ENCODE peak calls at places on chromosomes 12 and 14, in ten cellular contexts. R is psoas muscle; E is progenitor cell of endocrine pancreas; H is stimulated activated CD4-positive, alpha-beta T cell treated with anti-CD3 and anti-CD28 coated beads, Interleukin-4, amount 100 ng/mL, for 4 hours; X is stomach; G is gastrocnemius medialis; K is activated T-cell treated with anti-CD3 and anti-CD28 coated beads, Interleukin-2, amount 50 U/mL, for 72 hours; I is activated T-helper 1 cell treated with anti-CD3 and anti-CD28 coated beads, Interleukin-12 subunit alpha, Interleukin-12 subunit beta, Interleukin-2, Interleukin-4 antibody, amounts not matched to agents 30 ng/mL and 10 ng/mL and 1 ng/mL, durations not matched to agents 14 hours and 24 hours and 36 hours; B is IMR-90; Q is NCI-H2171. T is an unnamed sample.

GRCh38 chr14:56172571-56172971 is 54.4 kb downstream of the PELI2 start:
- DNase-seq in R (no peak), E (no peak), H (no peak), X (no peak), G (no peak), K (no peak), I (no peak), B (peak), Q (no peak), T (no peak)

GRCh38 chr14:43532825-43533416 is 974.2 kb downstream of the FSCB start:
- DNase-seq in R (no peak), E (no peak), H (no peak), X (no peak), G (no peak), K (no peak), I (no peak), B (no peak), Q (no peak), T (no peak)

GRCh38 chr12:112303004-112303403 is 79.2 kb downstream of the HECTD4 start:
- DNase-seq in R (no peak), E (no peak), H (peak), X (no peak), G (no peak), K (peak), I (peak), B (peak), Q (no peak), T (no peak)

GRCh38 chr14:28635387-28635786 is 131.2 kb upstream of the FOXG1 start:
- DNase-seq in R (no peak), E (no peak), H (no peak), X (no peak), G (no peak), K (no peak), I (no peak), B (peak), Q (no peak), T (no peak)

GRCh38 chr14:85959063-85959462 is 429.1 kb downstream of the FLRT2 start:
- DNase-seq in R (no peak), E (no peak), H (no peak), X (no peak), G (no peak), K (no peak), I (no peak), B (no peak), Q (no peak), T (no peak)

GRCh38 chr12:57341275-57341990 is 89.4 kb downstream of the R3HDM2 start:
- DNase-seq in R (no peak), E (no peak), H (no peak), X (no peak), G (no peak), K (no peak), I (no peak), B (peak), Q (no peak), T (no peak)

GRCh38 chr12:117165342-117165741 is 24.9 kb downstream of the FBXO21 start:
- DNase-seq in R (no peak), E (no peak), H (no peak), X (peak), G (no peak), K (no peak), I (no peak), B (no peak), Q (no peak), T (no peak)

GRCh38 chr14:100898935-100899840 is 4.3 kb downstream of the RTL1 start:
- DNase-seq in R (no peak), E (no peak), H (no peak), X (no peak), G (no peak), K (no peak), I (no peak), B (no peak), Q (peak), T (peak)

GRCh38 chr12:116053479-116054195 is 223.9 kb downstream of the MED13L start:
- DNase-seq in R (no peak), E (no peak), H (no peak), X (no peak), G (peak), K (no peak), I (no peak), B (peak), Q (no peak), T (peak)

GRCh38 chr14:53127832-53128231 is 25.3 kb downstream of the DDHD1 start:
- DNase-seq in R (no peak), E (no peak), H (no peak), X (no peak), G (no peak), K (no peak), I (no peak), B (no peak), Q (no peak), T (no peak)

GRCh38 chr14:23403908-23404307 is 4.2 kb downstream of the MYH6 start:
- DNase-seq in R (no peak), E (no peak), H (no peak), X (no peak), G (no peak), K (no peak), I (no peak), B (no peak), Q (no peak), T (no peak)

GRCh38 chr12:41014643-41015020 is 173.5 kb upstream of the PDZRN4 start:
- DNase-seq in R (no peak), E (no peak), H (no peak), X (no peak), G (no peak), K (no peak), I (no peak), B (peak), Q (no peak), T (no peak)

GRCh38 chr12:52186135-52186840 is 5.5 kb downstream of the KRT80 start:
- DNase-seq in R (no peak), E (no peak), H (no peak), X (no peak), G (no peak), K (no peak), I (no peak), B (peak), Q (no peak), T (no peak)

GRCh38 chr12:118608770-118609344 is 232.5 kb downstream of the SUDS3 start:
- DNase-seq in R (no peak), E (no peak), H (no peak), X (no peak), G (no peak), K (no peak), I (no peak), B (no peak), Q (no peak), T (no peak)

GRCh38 chr12:96495841-96496545 is 6.6 kb downstream of the CFAP54 start:
- DNase-seq in R (no peak), E (no peak), H (no peak), X (no peak), G (no peak), K (no peak), I (no peak), B (no peak), Q (no peak), T (no peak)

GRCh38 chr12:47383942-47384341 is 304.2 kb upstream of the AMIGO2 start:
- DNase-seq in R (no peak), E (no peak), H (no peak), X (no peak), G (no peak), K (no peak), I (no peak), B (peak), Q (no peak), T (no peak)

GRCh38 chr12:60070541-60070940 is 474.7 kb downstream of the SLC16A7 start:
- DNase-seq in R (no peak), E (no peak), H (no peak), X (no peak), G (no peak), K (no peak), I (no peak), B (peak), Q (no peak), T (no peak)

GRCh38 chr14:21631084-21631483 is 3.7 kb downstream of the OR10G2 start:
- DNase-seq in R (no peak), E (no peak), H (no peak), X (no peak), G (no peak), K (no peak), I (no peak), B (no peak), Q (no peak), T (no peak)

GRCh38 chr12:123886931-123887582 is 85.6 kb downstream of the CCDC92 start:
- DNase-seq in R (no peak), E (no peak), H (no peak), X (no peak), G (no peak), K (no peak), I (no peak), B (no peak), Q (no peak), T (no peak)

GRCh38 chr14:30267141-30267540 is 291.8 kb upstream of the G2E3 start:
- DNase-seq in R (no peak), E (no peak), H (no peak), X (no peak), G (no peak), K (no peak), I (no peak), B (peak), Q (no peak), T (no peak)

GRCh38 chr14:72818998-72819397 is 74.9 kb downstream of the DPF3 start:
- DNase-seq in R (no peak), E (no peak), H (no peak), X (no peak), G (no peak), K (no peak), I (no peak), B (no peak), Q (no peak), T (no peak)

GRCh38 chr12:6264402-6265037 is 46.0 kb upstream of the PLEKHG6 start:
- DNase-seq in R (no peak), E (no peak), H (no peak), X (peak), G (no peak), K (no peak), I (no peak), B (no peak), Q (no peak), T (no peak)

GRCh38 chr12:122064780-122065588 is 13.6 kb upstream of the MLXIP start:
- DNase-seq in R (peak), E (no peak), H (no peak), X (no peak), G (no peak), K (no peak), I (no peak), B (peak), Q (no peak), T (peak)

GRCh38 chr14:104353221-104353920 is 215.0 kb downstream of the KIF26A start:
- DNase-seq in R (peak), E (no peak), H (no peak), X (peak), G (peak), K (no peak), I (no peak), B (no peak), Q (no peak), T (peak)

GRCh38 chr12:6632026-6632978 is 3.5 kb downstream of the LPAR5 start:
- DNase-seq in R (peak), E (no peak), H (peak), X (no peak), G (no peak), K (peak), I (peak), B (no peak), Q (peak), T (no peak)

GRCh38 chr12:120413901-120414695 is 23.8 kb upstream of the COX6A1 start:
- DNase-seq in R (no peak), E (no peak), H (no peak), X (peak), G (no peak), K (no peak), I (no peak), B (no peak), Q (no peak), T (no peak)

GRCh38 chr12:14946162-14946561 is 7.8 kb upstream of the ERP27 start:
- DNase-seq in R (no peak), E (no peak), H (no peak), X (no peak), G (no peak), K (no peak), I (no peak), B (no peak), Q (no peak), T (no peak)

GRCh38 chr14:50139192-50139591 is 22.8 kb upstream of the VCPKMT start:
- DNase-seq in R (no peak), E (no peak), H (no peak), X (no peak), G (no peak), K (no peak), I (no peak), B (no peak), Q (no peak), T (no peak)

GRCh38 chr12:31362759-31363415 is 36.9 kb upstream of the SINHCAF start:
- DNase-seq in R (no peak), E (no peak), H (no peak), X (peak), G (no peak), K (peak), I (peak), B (no peak), Q (peak), T (no peak)

GRCh38 chr14:94111276-94112095 is 950 bp downstream of the IFI27 start:
- DNase-seq in R (no peak), E (no peak), H (no peak), X (no peak), G (no peak), K (no peak), I (no peak), B (no peak), Q (no peak), T (no peak)

GRCh38 chr12:5163661-5164060 is 120.0 kb downstream of the KCNA5 start:
- DNase-seq in R (no peak), E (no peak), H (no peak), X (no peak), G (no peak), K (no peak), I (no peak), B (peak), Q (no peak), T (no peak)

GRCh38 chr14:103518416-103519042 is 4.1 kb downstream of the CKB start:
- DNase-seq in R (peak), E (peak), H (no peak), X (peak), G (peak), K (peak), I (no peak), B (peak), Q (peak), T (peak)

GRCh38 chr14:72745546-72745945 is 148.4 kb downstream of the DPF3 start:
- DNase-seq in R (no peak), E (no peak), H (no peak), X (no peak), G (no peak), K (no peak), I (no peak), B (peak), Q (no peak), T (no peak)

GRCh38 chr14:61561657-61562276 is 133.5 kb upstream of the HIF1A start:
- DNase-seq in R (peak), E (no peak), H (no peak), X (peak), G (peak), K (no peak), I (no peak), B (peak), Q (no peak), T (peak)

GRCh38 chr12:68336754-68337343 is 4.7 kb upstream of the MDM1 start:
- DNase-seq in R (no peak), E (no peak), H (no peak), X (no peak), G (no peak), K (no peak), I (no peak), B (no peak), Q (peak), T (no peak)

GRCh38 chr12:116431677-116432300 is 127.4 kb upstream of the MAP1LC3B2 start:
- DNase-seq in R (no peak), E (no peak), H (no peak), X (no peak), G (no peak), K (no peak), I (no peak), B (no peak), Q (no peak), T (no peak)

GRCh38 chr14:44847910-44848309 is 113.8 kb downstream of the KLHL28 start:
- DNase-seq in R (no peak), E (no peak), H (no peak), X (no peak), G (no peak), K (no peak), I (no peak), B (peak), Q (no peak), T (no peak)